ENCODE peak calls at places on chromosome 6, in eight cellular contexts. One of them, this sample, is unnamed. For H3K9me3, the result is how much of the 10 kb centered on the place peaks cover.

GRCh38 chr6:111061493-111061892 is 25.8 kb upstream of the SLC16A10 start:
- DNase-seq in breast epithelium: no peak
- DNase-seq in suprapubic skin: no peak
- DNase-seq in esophagus muscularis mucosa: no peak
- DNase-seq in HCT116: no peak
- DNase-seq in spleen: no peak
- DNase-seq in prostate gland: no peak
- DNase-seq in HepG2: no peak
- DNase-seq in this sample: no peak

GRCh38 chr6:15349379-15349778 is 103.5 kb downstream of the JARID2 start:
- DNase-seq in esophagus muscularis mucosa: no peak
- DNase-seq in breast epithelium: no peak
- DNase-seq in HepG2: no peak
- DNase-seq in spleen: no peak
- DNase-seq in suprapubic skin: no peak
- DNase-seq in HCT116: no peak
- DNase-seq in prostate gland: no peak
- DNase-seq in this sample: no peak

GRCh38 chr6:3351105-3351676 is 92.4 kb downstream of the PSMG4 start:
- DNase-seq in esophagus muscularis mucosa: no peak
- DNase-seq in prostate gland: peak
- DNase-seq in spleen: no peak
- DNase-seq in suprapubic skin: no peak
- DNase-seq in HCT116: no peak
- DNase-seq in HepG2: no peak
- DNase-seq in breast epithelium: no peak
- DNase-seq in this sample: peak

GRCh38 chr6:3697609-3698008 is 53.9 kb downstream of the PXDC1 start:
- DNase-seq in suprapubic skin: no peak
- DNase-seq in HCT116: no peak
- DNase-seq in breast epithelium: no peak
- DNase-seq in spleen: no peak
- DNase-seq in prostate gland: no peak
- DNase-seq in esophagus muscularis mucosa: no peak
- DNase-seq in HepG2: no peak
- DNase-seq in this sample: no peak

GRCh38 chr6:125858427-125859320 is 67.9 kb downstream of the NCOA7 start:
- DNase-seq in spleen: no peak
- DNase-seq in prostate gland: peak
- DNase-seq in esophagus muscularis mucosa: no peak
- DNase-seq in suprapubic skin: no peak
- DNase-seq in HCT116: peak
- DNase-seq in breast epithelium: peak
- DNase-seq in HepG2: peak
- DNase-seq in this sample: peak

GRCh38 chr6:4929319-4929718 is 74.5 kb downstream of the RPP40 start:
- DNase-seq in prostate gland: no peak
- DNase-seq in HepG2: no peak
- DNase-seq in breast epithelium: no peak
- DNase-seq in spleen: no peak
- DNase-seq in suprapubic skin: no peak
- DNase-seq in HCT116: no peak
- DNase-seq in esophagus muscularis mucosa: no peak
- DNase-seq in this sample: no peak

GRCh38 chr6:6248651-6249050 is 71.8 kb downstream of the F13A1 start:
- DNase-seq in esophagus muscularis mucosa: no peak
- DNase-seq in prostate gland: no peak
- DNase-seq in breast epithelium: no peak
- DNase-seq in spleen: no peak
- DNase-seq in HCT116: no peak
- DNase-seq in HepG2: no peak
- DNase-seq in suprapubic skin: no peak
- DNase-seq in this sample: no peak

GRCh38 chr6:83474309-83474708 is 38.0 kb upstream of the PRSS35 start:
- DNase-seq in esophagus muscularis mucosa: no peak
- DNase-seq in breast epithelium: no peak
- DNase-seq in HepG2: no peak
- DNase-seq in HCT116: no peak
- DNase-seq in suprapubic skin: no peak
- DNase-seq in prostate gland: no peak
- DNase-seq in spleen: no peak
- DNase-seq in this sample: no peak

GRCh38 chr6:126258150-126258549 is 81.8 kb upstream of the CENPW start:
- DNase-seq in spleen: no peak
- DNase-seq in HepG2: no peak
- DNase-seq in HCT116: no peak
- DNase-seq in breast epithelium: no peak
- DNase-seq in prostate gland: no peak
- DNase-seq in suprapubic skin: no peak
- DNase-seq in esophagus muscularis mucosa: no peak
- DNase-seq in this sample: no peak

GRCh38 chr6:26646074-26646473 is 13.5 kb downstream of the ZNF322 start:
- DNase-seq in breast epithelium: no peak
- DNase-seq in HCT116: no peak
- DNase-seq in suprapubic skin: no peak
- DNase-seq in spleen: no peak
- DNase-seq in esophagus muscularis mucosa: no peak
- DNase-seq in prostate gland: no peak
- DNase-seq in HepG2: no peak
- DNase-seq in this sample: no peak
- H3K9me3 ChIP-seq in breast epithelium: under half
- H3K9me3 ChIP-seq in HCT116: under half
- H3K9me3 ChIP-seq in suprapubic skin: under half
- H3K9me3 ChIP-seq in spleen: half or more
- H3K9me3 ChIP-seq in esophagus muscularis mucosa: under half
- H3K9me3 ChIP-seq in prostate gland: under half
- H3K9me3 ChIP-seq in HepG2: under half
- H3K9me3 ChIP-seq in this sample: under half

GRCh38 chr6:33812669-33813068 is 8.9 kb upstream of the MLN start:
- DNase-seq in HepG2: peak
- DNase-seq in suprapubic skin: no peak
- DNase-seq in spleen: no peak
- DNase-seq in HCT116: no peak
- DNase-seq in breast epithelium: no peak
- DNase-seq in esophagus muscularis mucosa: no peak
- DNase-seq in prostate gland: no peak
- DNase-seq in this sample: no peak
- TF ChIP-seq CTCF in HepG2: peak
- TF ChIP-seq CTCF in suprapubic skin: no peak
- TF ChIP-seq CTCF in spleen: no peak
- TF ChIP-seq CTCF in HCT116: peak
- TF ChIP-seq CTCF in breast epithelium: peak
- TF ChIP-seq CTCF in esophagus muscularis mucosa: peak
- TF ChIP-seq CTCF in prostate gland: no peak
- TF ChIP-seq CTCF in this sample: no peak

GRCh38 chr6:22381810-22382512 is 85.1 kb upstream of the PRL start:
- DNase-seq in breast epithelium: no peak
- DNase-seq in spleen: no peak
- DNase-seq in HepG2: no peak
- DNase-seq in prostate gland: no peak
- DNase-seq in HCT116: no peak
- DNase-seq in esophagus muscularis mucosa: no peak
- DNase-seq in suprapubic skin: no peak
- DNase-seq in this sample: no peak
- TF ChIP-seq POLR2AphosphoS5 in breast epithelium: no peak
- TF ChIP-seq POLR2AphosphoS5 in spleen: no peak
- TF ChIP-seq POLR2AphosphoS5 in HepG2: no peak
- TF ChIP-seq POLR2AphosphoS5 in prostate gland: no peak
- TF ChIP-seq POLR2AphosphoS5 in HCT116: no peak
- TF ChIP-seq POLR2AphosphoS5 in esophagus muscularis mucosa: no peak
- TF ChIP-seq POLR2AphosphoS5 in suprapubic skin: no peak
- TF ChIP-seq POLR2AphosphoS5 in this sample: no peak

GRCh38 chr6:167470101-167470835 is 145.4 kb downstream of the TTLL2 start:
- DNase-seq in breast epithelium: no peak
- DNase-seq in esophagus muscularis mucosa: no peak
- DNase-seq in HepG2: no peak
- DNase-seq in spleen: no peak
- DNase-seq in suprapubic skin: peak
- DNase-seq in prostate gland: no peak
- DNase-seq in HCT116: no peak
- DNase-seq in this sample: no peak

GRCh38 chr6:167467793-167468431 is 143.0 kb downstream of the TTLL2 start:
- DNase-seq in esophagus muscularis mucosa: no peak
- DNase-seq in prostate gland: no peak
- DNase-seq in spleen: no peak
- DNase-seq in suprapubic skin: peak
- DNase-seq in HepG2: no peak
- DNase-seq in HCT116: no peak
- DNase-seq in breast epithelium: no peak
- DNase-seq in this sample: no peak

GRCh38 chr6:167467282-167467681 is 142.4 kb downstream of the TTLL2 start:
- DNase-seq in esophagus muscularis mucosa: no peak
- DNase-seq in suprapubic skin: peak
- DNase-seq in prostate gland: no peak
- DNase-seq in HepG2: no peak
- DNase-seq in breast epithelium: no peak
- DNase-seq in HCT116: no peak
- DNase-seq in spleen: no peak
- DNase-seq in this sample: no peak

GRCh38 chr6:167469655-167470054 is 144.8 kb downstream of the TTLL2 start:
- DNase-seq in suprapubic skin: peak
- DNase-seq in HepG2: no peak
- DNase-seq in HCT116: no peak
- DNase-seq in breast epithelium: no peak
- DNase-seq in prostate gland: no peak
- DNase-seq in spleen: no peak
- DNase-seq in esophagus muscularis mucosa: no peak
- DNase-seq in this sample: no peak

GRCh38 chr6:167469101-167469500 is 144.2 kb downstream of the TTLL2 start:
- DNase-seq in spleen: no peak
- DNase-seq in HepG2: no peak
- DNase-seq in suprapubic skin: peak
- DNase-seq in prostate gland: no peak
- DNase-seq in esophagus muscularis mucosa: no peak
- DNase-seq in HCT116: no peak
- DNase-seq in breast epithelium: no peak
- DNase-seq in this sample: no peak
- H3K9me3 ChIP-seq in spleen: under half
- H3K9me3 ChIP-seq in HepG2: under half
- H3K9me3 ChIP-seq in suprapubic skin: under half
- H3K9me3 ChIP-seq in prostate gland: under half
- H3K9me3 ChIP-seq in esophagus muscularis mucosa: under half
- H3K9me3 ChIP-seq in HCT116: under half
- H3K9me3 ChIP-seq in breast epithelium: under half
- H3K9me3 ChIP-seq in this sample: under half

GRCh38 chr6:134289204-134289575 is 28.7 kb downstream of the SGK1 start:
- DNase-seq in breast epithelium: no peak
- DNase-seq in prostate gland: no peak
- DNase-seq in HCT116: no peak
- DNase-seq in esophagus muscularis mucosa: no peak
- DNase-seq in HepG2: no peak
- DNase-seq in spleen: no peak
- DNase-seq in suprapubic skin: no peak
- DNase-seq in this sample: no peak
- TF ChIP-seq CTCF in breast epithelium: no peak
- TF ChIP-seq CTCF in prostate gland: no peak
- TF ChIP-seq CTCF in HCT116: no peak
- TF ChIP-seq CTCF in esophagus muscularis mucosa: no peak
- TF ChIP-seq CTCF in HepG2: no peak
- TF ChIP-seq CTCF in spleen: no peak
- TF ChIP-seq CTCF in suprapubic skin: no peak
- TF ChIP-seq CTCF in this sample: no peak

GRCh38 chr6:147954938-147955337 is 387.7 kb upstream of the SASH1 start:
- DNase-seq in breast epithelium: no peak
- DNase-seq in esophagus muscularis mucosa: no peak
- DNase-seq in suprapubic skin: no peak
- DNase-seq in HCT116: no peak
- DNase-seq in spleen: no peak
- DNase-seq in HepG2: no peak
- DNase-seq in prostate gland: no peak
- DNase-seq in this sample: no peak

GRCh38 chr6:147947521-147947920 is 395.1 kb upstream of the SASH1 start:
- DNase-seq in spleen: no peak
- DNase-seq in suprapubic skin: no peak
- DNase-seq in breast epithelium: no peak
- DNase-seq in esophagus muscularis mucosa: no peak
- DNase-seq in HCT116: no peak
- DNase-seq in prostate gland: peak
- DNase-seq in HepG2: no peak
- DNase-seq in this sample: no peak

GRCh38 chr6:147950623-147950987 is 392.0 kb upstream of the SASH1 start:
- DNase-seq in breast epithelium: no peak
- DNase-seq in suprapubic skin: no peak
- DNase-seq in HCT116: no peak
- DNase-seq in esophagus muscularis mucosa: no peak
- DNase-seq in HepG2: no peak
- DNase-seq in spleen: no peak
- DNase-seq in prostate gland: peak
- DNase-seq in this sample: no peak

GRCh38 chr6:147944122-147944521 is 398.5 kb upstream of the SASH1 start:
- DNase-seq in spleen: no peak
- DNase-seq in prostate gland: no peak
- DNase-seq in HCT116: no peak
- DNase-seq in breast epithelium: no peak
- DNase-seq in suprapubic skin: no peak
- DNase-seq in HepG2: no peak
- DNase-seq in esophagus muscularis mucosa: no peak
- DNase-seq in this sample: no peak

GRCh38 chr6:147949981-147950622 is 392.5 kb upstream of the SASH1 start:
- DNase-seq in esophagus muscularis mucosa: no peak
- DNase-seq in HepG2: no peak
- DNase-seq in prostate gland: no peak
- DNase-seq in HCT116: no peak
- DNase-seq in breast epithelium: no peak
- DNase-seq in suprapubic skin: no peak
- DNase-seq in spleen: no peak
- DNase-seq in this sample: no peak
- TF ChIP-seq POLR2AphosphoS5 in esophagus muscularis mucosa: no peak
- TF ChIP-seq POLR2AphosphoS5 in HepG2: no peak
- TF ChIP-seq POLR2AphosphoS5 in prostate gland: no peak
- TF ChIP-seq POLR2AphosphoS5 in HCT116: no peak
- TF ChIP-seq POLR2AphosphoS5 in breast epithelium: no peak
- TF ChIP-seq POLR2AphosphoS5 in suprapubic skin: no peak
- TF ChIP-seq POLR2AphosphoS5 in spleen: no peak
- TF ChIP-seq POLR2AphosphoS5 in this sample: no peak

GRCh38 chr6:370555-370954 is 21.0 kb upstream of the IRF4 start:
- DNase-seq in breast epithelium: no peak
- DNase-seq in suprapubic skin: no peak
- DNase-seq in HepG2: no peak
- DNase-seq in spleen: peak
- DNase-seq in prostate gland: no peak
- DNase-seq in esophagus muscularis mucosa: no peak
- DNase-seq in HCT116: no peak
- DNase-seq in this sample: no peak
- H3K9me3 ChIP-seq in breast epithelium: under half
- H3K9me3 ChIP-seq in suprapubic skin: under half
- H3K9me3 ChIP-seq in HepG2: under half
- H3K9me3 ChIP-seq in spleen: under half
- H3K9me3 ChIP-seq in prostate gland: under half
- H3K9me3 ChIP-seq in esophagus muscularis mucosa: under half
- H3K9me3 ChIP-seq in HCT116: under half
- H3K9me3 ChIP-seq in this sample: under half

GRCh38 chr6:33428891-33429744 is 9.3 kb downstream of the SYNGAP1 start:
- DNase-seq in HCT116: no peak
- DNase-seq in spleen: no peak
- DNase-seq in prostate gland: no peak
- DNase-seq in breast epithelium: no peak
- DNase-seq in suprapubic skin: no peak
- DNase-seq in esophagus muscularis mucosa: no peak
- DNase-seq in HepG2: no peak
- DNase-seq in this sample: no peak
- TF ChIP-seq CTCF in HCT116: no peak
- TF ChIP-seq CTCF in spleen: no peak
- TF ChIP-seq CTCF in prostate gland: no peak
- TF ChIP-seq CTCF in breast epithelium: peak
- TF ChIP-seq CTCF in suprapubic skin: no peak
- TF ChIP-seq CTCF in esophagus muscularis mucosa: no peak
- TF ChIP-seq CTCF in HepG2: no peak
- TF ChIP-seq CTCF in this sample: no peak

GRCh38 chr6:156934054-156934424 is 156.9 kb downstream of the ARID1B start:
- DNase-seq in HepG2: no peak
- DNase-seq in breast epithelium: no peak
- DNase-seq in spleen: no peak
- DNase-seq in prostate gland: no peak
- DNase-seq in esophagus muscularis mucosa: no peak
- DNase-seq in HCT116: no peak
- DNase-seq in suprapubic skin: no peak
- DNase-seq in this sample: no peak
- TF ChIP-seq POLR2AphosphoS5 in HepG2: no peak
- TF ChIP-seq POLR2AphosphoS5 in breast epithelium: no peak
- TF ChIP-seq POLR2AphosphoS5 in spleen: no peak
- TF ChIP-seq POLR2AphosphoS5 in prostate gland: no peak
- TF ChIP-seq POLR2AphosphoS5 in esophagus muscularis mucosa: no peak
- TF ChIP-seq POLR2AphosphoS5 in HCT116: no peak
- TF ChIP-seq POLR2AphosphoS5 in suprapubic skin: no peak
- TF ChIP-seq POLR2AphosphoS5 in this sample: no peak